ENCODE peak calls at places on chromosomes 12 and 14, in seven cellular contexts. I, T, S, D, K, Z and M are unnamed samples.

GRCh38 chr14:78985668-78986073 is 815.5 kb downstream of the NRXN3 start:
- ATAC-seq in I (peak), T (no peak), S (no peak), D (no peak), K (no peak), Z (no peak), M (no peak)

GRCh38 chr12:131893605-131894312 is 663 bp upstream of the ULK1 start:
- ATAC-seq in I (peak), T (no peak), S (no peak), D (no peak), K (peak), Z (no peak), M (no peak)

GRCh38 chr14:100663528-100664052 is 63.1 kb upstream of the DLK1 start:
- ATAC-seq in I (no peak), T (no peak), S (no peak), D (no peak), K (no peak), Z (no peak), M (no peak)

GRCh38 chr12:50647031-50647430 is 116.9 kb upstream of the ATF1 start:
- ATAC-seq in I (no peak), T (no peak), S (no peak), D (no peak), K (no peak), Z (no peak), M (no peak)

GRCh38 chr14:58026219-58026618 is 125.8 kb downstream of the ARMH4 start:
- ATAC-seq in I (no peak), T (no peak), S (no peak), D (no peak), K (no peak), Z (no peak), M (no peak)

GRCh38 chr12:44433647-44434046 is 442.5 kb downstream of the NELL2 start:
- ATAC-seq in I (no peak), T (no peak), S (no peak), D (no peak), K (no peak), Z (no peak), M (no peak)

GRCh38 chr12:121939190-121939589 is 20.8 kb downstream of the CFAP251 start:
- ATAC-seq in I (no peak), T (no peak), S (no peak), D (peak), K (no peak), Z (no peak), M (no peak)

GRCh38 chr12:113105606-113106271 is 29.8 kb downstream of the RASAL1 start:
- ATAC-seq in I (no peak), T (no peak), S (no peak), D (no peak), K (no peak), Z (peak), M (no peak)

GRCh38 chr14:81525129-81525528 is 8.5 kb downstream of the SEL1L start:
- ATAC-seq in I (no peak), T (no peak), S (no peak), D (no peak), K (no peak), Z (no peak), M (no peak)

GRCh38 chr14:21097616-21098133 is 780 bp downstream of the ZNF219 start:
- ATAC-seq in I (no peak), T (peak), S (peak), D (no peak), K (no peak), Z (no peak), M (no peak)

GRCh38 chr14:95649230-95649629 is 37.0 kb upstream of the TCL1B start:
- ATAC-seq in I (no peak), T (no peak), S (no peak), D (no peak), K (no peak), Z (no peak), M (no peak)

GRCh38 chr14:69850736-69851112 is 28.5 kb upstream of the SMOC1 start:
- ATAC-seq in I (no peak), T (no peak), S (no peak), D (no peak), K (no peak), Z (no peak), M (no peak)

GRCh38 chr12:26629864-26630263 is 203.1 kb downstream of the ITPR2 start:
- ATAC-seq in I (peak), T (no peak), S (no peak), D (no peak), K (peak), Z (peak), M (no peak)

GRCh38 chr14:50741571-50741970 is 73.5 kb upstream of the SAV1 start:
- ATAC-seq in I (peak), T (peak), S (no peak), D (peak), K (no peak), Z (no peak), M (peak)

GRCh38 chr14:66709292-66709691 is 201.3 kb downstream of the GPHN start:
- ATAC-seq in I (peak), T (no peak), S (no peak), D (peak), K (no peak), Z (peak), M (peak)

GRCh38 chr14:24678801-24679247 is 44.8 kb upstream of the GZMB start:
- ATAC-seq in I (peak), T (peak), S (peak), D (peak), K (peak), Z (peak), M (peak)

GRCh38 chr12:22014783-22015144 is 31.3 kb upstream of the CMAS start:
- ATAC-seq in I (no peak), T (no peak), S (no peak), D (no peak), K (no peak), Z (no peak), M (no peak)

GRCh38 chr12:130948136-130948535 is 5.6 kb upstream of the ADGRD1 start:
- ATAC-seq in I (no peak), T (no peak), S (no peak), D (peak), K (no peak), Z (no peak), M (no peak)

GRCh38 chr14:103552811-103553210 is 9.6 kb downstream of the BAG5 start:
- ATAC-seq in I (no peak), T (no peak), S (no peak), D (no peak), K (no peak), Z (no peak), M (no peak)

GRCh38 chr12:33770652-33771051 is 251.6 kb upstream of the ALG10 start:
- ATAC-seq in I (no peak), T (no peak), S (no peak), D (no peak), K (no peak), Z (no peak), M (no peak)

GRCh38 chr14:35155962-35156361 is 33.6 kb downstream of the PRORP start:
- ATAC-seq in I (peak), T (peak), S (no peak), D (peak), K (no peak), Z (no peak), M (no peak)